ENCODE peak calls at places on chromosomes 3 and 15, in nine cellular contexts. N, O, G, P, L, F, U, Z and Q are unnamed samples. For H3K36me3, the result is how much of the 10 kb centered on the place peaks cover.

GRCh38 chr15:29337156-29337959 is 67.7 kb upstream of the NSMCE3 start:
- DNase-seq in N (no peak), O (no peak), G (no peak), P (no peak), L (no peak), F (no peak), U (no peak), Z (no peak), Q (no peak)

GRCh38 chr15:92693922-92694331 is 38.4 kb upstream of the FAM174B start:
- DNase-seq in N (no peak), O (no peak), G (no peak), P (peak), L (peak), F (no peak), U (no peak), Z (peak), Q (no peak)

GRCh38 chr3:34842706-34843478 is 796.4 kb upstream of the ARPP21 start:
- DNase-seq in N (no peak), O (no peak), G (no peak), P (peak), L (no peak), F (no peak), U (no peak), Z (no peak), Q (no peak)

GRCh38 chr3:61783993-61784718 is 222.8 kb downstream of the PTPRG start:
- DNase-seq in N (no peak), O (no peak), G (no peak), P (no peak), L (no peak), F (no peak), U (no peak), Z (peak), Q (no peak)

GRCh38 chr15:99708563-99708962 is 24.7 kb downstream of the LYSMD4 start:
- DNase-seq in N (peak), O (no peak), G (no peak), P (no peak), L (no peak), F (peak), U (peak), Z (peak), Q (peak)

GRCh38 chr3:42753757-42754156 is 19.3 kb downstream of the CCDC13 start:
- DNase-seq in N (no peak), O (no peak), G (no peak), P (no peak), L (no peak), F (no peak), U (peak), Z (no peak), Q (no peak)

GRCh38 chr3:152209060-152209459 is 59.7 kb upstream of the MBNL1 start:
- DNase-seq in N (no peak), O (no peak), G (no peak), P (no peak), L (no peak), F (no peak), U (no peak), Z (no peak), Q (no peak)

GRCh38 chr3:129777806-129778205 is 115.7 kb downstream of the TMCC1 start:
- DNase-seq in N (no peak), O (no peak), G (no peak), P (no peak), L (no peak), F (no peak), U (no peak), Z (peak), Q (no peak)

GRCh38 chr3:181619897-181620296 is 91.8 kb upstream of the SOX2 start:
- DNase-seq in N (no peak), O (no peak), G (no peak), P (no peak), L (no peak), F (no peak), U (no peak), Z (no peak), Q (no peak)

GRCh38 chr15:66170042-66170441 is 83.5 kb downstream of the MEGF11 start:
- DNase-seq in N (no peak), O (no peak), G (no peak), P (no peak), L (no peak), F (no peak), U (no peak), Z (no peak), Q (no peak)

GRCh38 chr3:42655980-42656679 is 2.6 kb downstream of the ZBTB47 start:
- DNase-seq in N (no peak), O (no peak), G (no peak), P (no peak), L (peak), F (no peak), U (peak), Z (peak), Q (no peak)

GRCh38 chr15:63913786-63914185 is 80.0 kb upstream of the HERC1 start:
- DNase-seq in N (no peak), O (no peak), G (no peak), P (no peak), L (no peak), F (no peak), U (no peak), Z (no peak), Q (peak)

GRCh38 chr15:98321916-98322315 is 326.4 kb upstream of the IGF1R start:
- DNase-seq in N (no peak), O (no peak), G (no peak), P (no peak), L (no peak), F (no peak), U (no peak), Z (no peak), Q (no peak)

GRCh38 chr3:124796477-124796876 is 66.2 kb downstream of the UMPS start:
- DNase-seq in N (no peak), O (no peak), G (no peak), P (no peak), L (no peak), F (no peak), U (no peak), Z (no peak), Q (no peak)

DNA sequence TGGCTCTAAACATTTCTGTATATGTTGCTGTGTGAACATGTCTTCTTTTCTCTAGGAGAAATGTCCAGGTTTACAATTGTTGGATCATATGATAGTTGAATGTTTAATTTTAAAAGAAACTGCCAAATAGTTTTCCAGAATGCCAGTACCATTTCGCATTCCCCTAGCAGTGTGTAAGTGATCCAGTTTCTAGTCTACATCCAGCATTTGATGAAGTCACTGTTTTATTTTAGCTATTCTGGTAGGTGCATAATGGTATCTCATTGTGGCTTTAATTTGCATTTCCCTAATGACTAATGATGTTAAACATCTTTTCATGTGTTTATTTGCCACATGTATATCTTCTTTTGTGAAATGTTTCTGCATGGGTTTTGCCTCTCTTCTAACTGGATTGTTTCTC is 68.7 kb downstream of the VPS8 start:
- DNase-seq in N (no peak), O (no peak), G (no peak), P (no peak), L (no peak), F (no peak), U (no peak), Z (no peak), Q (no peak)
- H3K36me3 ChIP-seq in N (half or more), O (under half), G (under half), P (under half), L (under half), F (half or more), U (under half), Z (under half), Q (under half)

GRCh38 chr3:139694542-139694941 is 16.8 kb upstream of the NMNAT3 start:
- DNase-seq in N (no peak), O (no peak), G (no peak), P (no peak), L (no peak), F (no peak), U (no peak), Z (no peak), Q (no peak)

GRCh38 chr3:139689122-139689521 is 11.3 kb upstream of the NMNAT3 start:
- DNase-seq in N (no peak), O (no peak), G (no peak), P (peak), L (no peak), F (no peak), U (no peak), Z (no peak), Q (no peak)

GRCh38 chr3:139695701-139696422 is 18.1 kb upstream of the NMNAT3 start:
- DNase-seq in N (no peak), O (no peak), G (no peak), P (no peak), L (no peak), F (no peak), U (no peak), Z (no peak), Q (no peak)

GRCh38 chr3:139695007-139695406 is 17.2 kb upstream of the NMNAT3 start:
- DNase-seq in N (no peak), O (no peak), G (no peak), P (no peak), L (no peak), F (no peak), U (no peak), Z (no peak), Q (no peak)

GRCh38 chr3:139691619-139692018 is 13.8 kb upstream of the NMNAT3 start:
- DNase-seq in N (no peak), O (no peak), G (no peak), P (no peak), L (peak), F (no peak), U (no peak), Z (no peak), Q (no peak)
- H3K4me3 ChIP-seq in N (no peak), O (no peak), G (no peak), P (no peak), L (no peak), F (no peak), U (no peak), Z (no peak), Q (no peak)

GRCh38 chr3:159897331-159898075 is 91.1 kb upstream of the IL12A start:
- DNase-seq in N (no peak), O (no peak), G (no peak), P (no peak), L (peak), F (no peak), U (peak), Z (peak), Q (no peak)

GRCh38 chr3:159892801-159893200 is 95.8 kb upstream of the IL12A start:
- DNase-seq in N (no peak), O (no peak), G (no peak), P (no peak), L (no peak), F (no peak), U (no peak), Z (no peak), Q (no peak)

GRCh38 chr3:159894386-159894785 is 94.2 kb upstream of the IL12A start:
- DNase-seq in N (no peak), O (no peak), G (no peak), P (no peak), L (no peak), F (no peak), U (no peak), Z (no peak), Q (no peak)

GRCh38 chr3:159896543-159896942 is 92.1 kb upstream of the IL12A start:
- DNase-seq in N (no peak), O (no peak), G (no peak), P (no peak), L (no peak), F (no peak), U (no peak), Z (no peak), Q (no peak)

GRCh38 chr3:159895430-159895829 is 93.2 kb upstream of the IL12A start:
- DNase-seq in N (no peak), O (no peak), G (no peak), P (no peak), L (no peak), F (no peak), U (no peak), Z (no peak), Q (no peak)
- H3K36me3 ChIP-seq in N (under half), O (under half), G (under half), P (under half), L (half or more), F (half or more), U (under half), Z (under half), Q (under half)

GRCh38 chr3:37248179-37248578 is 73.8 kb upstream of the LRRFIP2 start:
- DNase-seq in N (no peak), O (no peak), G (no peak), P (no peak), L (no peak), F (no peak), U (no peak), Z (no peak), Q (no peak)
- H3K4me3 ChIP-seq in N (no peak), O (no peak), G (no peak), P (no peak), L (no peak), F (no peak), U (no peak), Z (no peak), Q (no peak)

GRCh38 chr3:98259707-98260106 is 4.3 kb upstream of the OR5H6 start:
- DNase-seq in N (no peak), O (no peak), G (no peak), P (no peak), L (peak), F (no peak), U (no peak), Z (no peak), Q (no peak)
- H3K36me3 ChIP-seq in N (under half), O (under half), G (under half), P (under half), L (under half), F (under half), U (under half), Z (under half), Q (under half)

DNA sequence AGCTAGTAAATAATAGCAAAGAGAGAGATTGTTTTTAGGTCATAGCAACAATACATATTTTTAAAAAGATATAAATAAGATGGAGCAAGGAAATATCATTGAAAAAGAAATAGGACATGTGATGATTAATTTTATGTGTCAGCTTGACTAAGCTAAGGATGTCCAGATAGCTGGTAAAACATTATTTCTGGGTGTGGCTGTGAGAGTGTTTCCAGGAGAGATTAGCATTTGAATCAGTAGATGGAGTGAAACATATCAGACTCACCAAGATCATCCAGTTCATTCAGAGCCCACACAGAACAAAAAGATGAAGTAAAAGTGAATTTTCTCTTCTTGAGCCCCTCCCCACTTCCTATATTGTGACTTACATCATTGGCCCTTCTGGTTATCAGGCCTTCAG is 61.6 kb upstream of the TUSC7 start:
- DNase-seq in N (no peak), O (no peak), G (no peak), P (no peak), L (no peak), F (no peak), U (no peak), Z (no peak), Q (no peak)
- H3K4me3 ChIP-seq in N (no peak), O (no peak), G (no peak), P (no peak), L (no peak), F (no peak), U (no peak), Z (no peak), Q (no peak)

DNA sequence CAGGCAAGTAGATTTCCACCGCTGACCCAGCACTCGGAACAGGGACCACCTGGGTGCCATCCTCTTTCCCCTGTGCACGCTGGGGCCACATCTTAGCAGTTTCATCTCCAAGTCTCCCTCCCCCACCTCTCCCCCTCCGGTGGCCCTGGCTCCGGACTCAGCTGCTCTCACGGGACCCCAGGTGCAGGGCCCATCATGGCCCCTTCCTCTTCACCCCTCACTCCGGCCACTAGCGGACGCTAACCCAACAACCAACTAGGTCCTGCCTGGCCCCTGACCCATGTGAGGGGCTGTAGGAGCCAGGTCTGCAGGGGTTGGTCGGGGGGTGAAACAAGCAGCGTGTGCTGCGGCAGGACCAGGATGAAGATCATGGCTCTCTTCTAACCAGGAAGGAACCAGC is 31.3 kb upstream of the IQSEC1 start:
- DNase-seq in N (no peak), O (no peak), G (no peak), P (no peak), L (no peak), F (no peak), U (no peak), Z (no peak), Q (peak)
- H3K36me3 ChIP-seq in N (under half), O (under half), G (under half), P (under half), L (under half), F (under half), U (under half), Z (under half), Q (under half)

GRCh38 chr15:71149645-71150557 is 34.6 kb downstream of the THSD4 start:
- DNase-seq in N (no peak), O (no peak), G (no peak), P (no peak), L (no peak), F (no peak), U (peak), Z (no peak), Q (peak)
- H3K4me3 ChIP-seq in N (no peak), O (no peak), G (no peak), P (no peak), L (no peak), F (no peak), U (no peak), Z (no peak), Q (no peak)

DNA sequence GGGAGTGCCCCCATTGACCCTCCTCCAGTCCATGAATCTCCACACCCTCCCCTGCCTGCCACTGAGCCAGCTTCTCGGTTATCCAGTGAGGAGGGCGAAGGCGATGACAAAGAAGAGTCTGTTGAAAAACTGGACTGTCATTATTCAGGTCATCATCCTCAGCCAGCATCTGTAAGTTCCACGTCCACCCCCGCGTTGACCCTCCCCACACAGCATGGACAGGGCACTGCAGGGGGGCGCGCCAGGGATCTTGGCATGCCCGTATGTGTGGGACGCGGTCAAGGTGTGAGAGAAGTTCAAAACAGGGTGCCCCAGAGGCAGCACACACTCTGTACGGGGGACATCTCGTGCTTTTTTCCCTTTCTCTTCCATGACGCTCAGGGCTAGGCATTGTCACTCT is 33.1 kb downstream of the PSMD6 start:
- DNase-seq in N (no peak), O (no peak), G (no peak), P (no peak), L (no peak), F (no peak), U (no peak), Z (no peak), Q (no peak)
- H3K36me3 ChIP-seq in N (half or more), O (half or more), G (under half), P (under half), L (half or more), F (half or more), U (under half), Z (under half), Q (under half)

DNA sequence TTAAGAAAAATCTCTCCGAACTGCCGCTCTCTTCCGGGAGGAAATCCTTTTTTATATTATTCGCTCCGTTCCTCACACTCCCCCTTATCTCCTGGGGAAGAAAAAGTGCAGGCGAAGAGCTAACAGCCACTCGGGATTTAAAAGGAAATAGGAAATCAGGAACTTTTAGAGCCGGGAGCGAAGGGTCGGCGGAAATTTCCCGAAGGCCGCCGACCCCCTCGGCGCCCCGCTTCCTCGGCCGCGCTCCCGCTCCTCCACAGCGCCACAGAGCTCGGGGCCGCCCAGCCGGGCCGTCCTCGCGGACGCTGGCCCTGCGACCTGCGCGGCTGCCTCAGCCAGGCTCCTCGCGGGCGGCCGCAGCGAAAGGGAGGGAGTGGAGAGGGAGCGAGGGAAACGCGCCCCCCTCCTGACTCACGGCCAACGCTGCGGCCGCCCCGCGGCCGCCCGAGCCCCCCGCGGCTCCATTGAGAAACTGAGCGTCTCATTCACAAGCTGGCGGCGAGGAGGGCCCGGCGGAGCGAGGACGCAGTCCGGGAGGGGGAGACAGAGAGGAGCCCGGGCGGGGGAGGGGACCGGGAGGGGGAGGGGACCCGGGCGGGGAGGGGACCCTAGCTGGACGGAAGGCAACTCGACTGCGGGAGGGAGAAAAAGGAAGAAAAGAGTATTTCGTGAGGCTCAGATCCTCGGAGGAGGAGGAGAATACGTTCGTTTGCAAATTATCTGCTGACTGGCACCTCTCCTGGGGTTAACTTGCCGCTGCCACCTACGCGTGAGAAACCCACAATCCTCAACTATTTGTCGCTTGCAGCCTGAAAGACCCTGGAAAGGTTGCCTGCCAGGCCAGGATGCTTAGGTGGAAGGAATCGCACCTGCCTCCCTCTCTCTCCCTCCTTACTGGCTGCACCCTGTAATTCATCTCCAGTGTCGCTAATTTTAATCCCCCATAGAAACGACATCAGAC is at the start of gene PTPN9:
- DNase-seq in N (peak), O (peak), G (peak), P (peak), L (peak), F (peak), U (peak), Z (peak), Q (peak)
- H3K4me3 ChIP-seq in N (peak), O (peak), G (peak), P (peak), L (peak), F (peak), U (peak), Z (peak), Q (peak)